ENCODE peak calls at places on chromosomes 12 and 14, in six cellular contexts. T, O, Q, Y, M and V are unnamed samples.

GRCh38 chr14:55448146-55448614 is 7.8 kb upstream of the TBPL2 start:
- DNase-seq in M (no peak), Y (no peak), O (no peak), Q (no peak), T (peak; percentile 89), V (peak; percentile 43)

GRCh38 chr12:57171668-57172067 is 24.2 kb upstream of the LRP1-AS start:
- DNase-seq in Y (no peak), M (no peak), T (no peak), O (no peak), Q (peak; percentile 80), V (no peak)

GRCh38 chr12:108312885-108313203 is 26.3 kb downstream of the CMKLR1 start:
- DNase-seq in Q (peak; percentile 48), T (no peak), O (peak; percentile 77), M (no peak), Y (no peak), V (peak; percentile 83)

GRCh38 chr14:20614038-20614840 is 23.1 kb upstream of the RNASE12 start:
- DNase-seq in T (no peak), O (no peak), Y (no peak), Q (peak; percentile 45), M (peak; percentile 36), V (no peak)

GRCh38 chr12:55724226-55724939 is 4.2 kb downstream of the RDH5 start:
- DNase-seq in Q (peak; percentile 72), O (peak; percentile 79), Y (no peak), T (peak; percentile 72), M (peak; percentile 85), V (peak; percentile 81)

GRCh38 chr12:47223848-47224213 is 144.1 kb upstream of the AMIGO2 start:
- DNase-seq in M (no peak), T (no peak), Q (peak; percentile 73), Y (peak; percentile 22), O (no peak), V (no peak)

GRCh38 chr12:131095826-131096680 is 142.3 kb downstream of the ADGRD1 start:
- DNase-seq in O (peak; percentile 42), T (no peak), Y (no peak), Q (peak; percentile 33), M (no peak), V (peak; percentile 2)

GRCh38 chr14:37061697-37062096 is 110.7 kb downstream of the SLC25A21 start:
- DNase-seq in M (no peak), Y (no peak), Q (no peak), O (no peak), T (no peak), V (no peak)

GRCh38 chr12:101608301-101609133 is 13.7 kb downstream of the MYBPC1 start:
- DNase-seq in O (peak; percentile 66), M (no peak), Y (no peak), T (no peak), Q (no peak), V (no peak)

GRCh38 chr12:78331764-78332163 is 501.1 kb downstream of the NAV3 start:
- DNase-seq in Y (no peak), O (no peak), Q (no peak), T (no peak), M (no peak), V (no peak)

GRCh38 chr14:32481707-32482106 is 152.6 kb downstream of the AKAP6 start:
- DNase-seq in O (no peak), T (no peak), M (no peak), Q (no peak), Y (no peak), V (no peak)

GRCh38 chr12:6180300-6181051 is 19.7 kb upstream of the CD9 start:
- DNase-seq in Q (peak; percentile 89), Y (no peak), T (peak; percentile 63), O (peak; percentile 76), M (no peak), V (no peak)

DNA sequence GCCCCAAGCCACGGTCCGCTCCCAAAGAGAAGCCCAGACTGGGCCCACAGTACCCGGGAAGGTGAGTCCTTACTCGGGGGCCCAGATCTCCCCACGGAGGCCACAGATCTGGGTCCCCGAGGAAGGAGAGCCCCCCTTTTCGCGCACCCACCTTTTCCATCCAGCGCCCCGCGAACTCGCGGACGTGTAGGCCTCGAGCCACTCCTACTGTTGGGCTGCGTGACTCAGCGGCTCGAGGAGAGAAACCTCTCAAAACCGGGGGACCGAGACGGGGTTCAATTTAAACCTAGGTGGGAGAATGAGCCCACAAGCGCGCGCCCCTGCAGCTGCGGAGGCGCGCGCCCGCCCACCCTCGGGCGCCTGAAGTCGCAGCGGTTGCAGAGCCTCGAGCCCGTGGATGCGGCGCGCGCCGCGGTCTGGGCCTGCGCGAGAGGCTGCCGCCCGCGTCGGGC is 6.3 kb downstream of the SIX6 start:
- DNase-seq in T (no peak), M (no peak), Q (no peak), O (no peak), Y (no peak), V (no peak)
- H3K27me3 ChIP-seq in T (peaks cover 63% of the 10 kb centered on the region), M (peaks cover 70% of the 10 kb centered on the region), Q (no peaks in the 10 kb centered on the region), O (peaks cover 72% of the 10 kb centered on the region), Y (peaks cover 1% of the 10 kb centered on the region), V (peaks cover 64% of the 10 kb centered on the region)

GRCh38 chr12:34356233-34356987 is 334.1 kb downstream of the ALG10 start:
- DNase-seq in T (no peak), M (no peak), Q (no peak), O (no peak), Y (no peak), V (no peak)
- H3K27me3 ChIP-seq in T (no peaks in the 10 kb centered on the region), M (no peaks in the 10 kb centered on the region), Q (no peaks in the 10 kb centered on the region), O (no peaks in the 10 kb centered on the region), Y (no peaks in the 10 kb centered on the region), V (peaks cover 46% of the 10 kb centered on the region)

GRCh38 chr12:122875590-122876220 is 20.2 kb downstream of the VPS37B start:
- DNase-seq in M (no peak), Y (peak; percentile 75), T (no peak), O (no peak), Q (no peak), V (no peak)

GRCh38 chr12:122880668-122881067 is 15.3 kb downstream of the VPS37B start:
- DNase-seq in Y (no peak), T (no peak), M (peak; percentile 78), Q (no peak), O (no peak), V (no peak)

GRCh38 chr12:122880155-122880605 is 15.7 kb downstream of the VPS37B start:
- DNase-seq in Y (no peak), O (no peak), M (no peak), Q (no peak), T (no peak), V (no peak)

GRCh38 chr12:122876724-122877123 is 19.2 kb downstream of the VPS37B start:
- DNase-seq in M (no peak), O (no peak), Y (no peak), Q (no peak), T (no peak), V (no peak)

GRCh38 chr12:122878780-122879612 is 16.9 kb downstream of the VPS37B start:
- DNase-seq in Y (no peak), Q (no peak), O (no peak), M (no peak), T (no peak), V (no peak)
- H3K27me3 ChIP-seq in Y (no peaks in the 10 kb centered on the region), Q (no peaks in the 10 kb centered on the region), O (no peaks in the 10 kb centered on the region), M (peaks cover 28% of the 10 kb centered on the region), T (no peaks in the 10 kb centered on the region), V (no peaks in the 10 kb centered on the region)

DNA sequence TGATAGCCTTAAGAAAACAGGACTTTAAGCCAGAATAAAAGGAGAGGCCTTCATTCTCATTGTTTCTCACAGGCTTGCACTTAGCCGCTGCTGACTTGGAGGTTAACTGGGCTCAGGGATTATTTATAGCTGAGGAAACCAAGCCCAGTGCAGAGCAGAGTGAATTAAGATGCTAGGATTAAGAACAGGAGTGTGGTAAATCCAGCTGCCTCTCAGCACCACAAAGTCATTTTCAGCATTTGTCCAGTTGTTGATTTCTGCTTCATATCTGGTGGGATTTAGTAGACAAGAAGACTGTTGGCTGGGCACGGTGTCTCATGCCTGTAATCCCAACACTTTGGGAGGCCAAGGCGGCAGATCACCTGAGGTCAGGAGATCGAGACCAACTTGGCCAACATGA is 14.3 kb upstream of the KRT73 start:
- DNase-seq in M (no peak), Y (no peak), O (no peak), T (no peak), Q (no peak), V (no peak)
- H3K27me3 ChIP-seq in M (no peaks in the 10 kb centered on the region), Y (no peaks in the 10 kb centered on the region), O (peaks cover 6% of the 10 kb centered on the region), T (peaks cover 3% of the 10 kb centered on the region), Q (no peaks in the 10 kb centered on the region), V (peaks cover 18% of the 10 kb centered on the region)

DNA sequence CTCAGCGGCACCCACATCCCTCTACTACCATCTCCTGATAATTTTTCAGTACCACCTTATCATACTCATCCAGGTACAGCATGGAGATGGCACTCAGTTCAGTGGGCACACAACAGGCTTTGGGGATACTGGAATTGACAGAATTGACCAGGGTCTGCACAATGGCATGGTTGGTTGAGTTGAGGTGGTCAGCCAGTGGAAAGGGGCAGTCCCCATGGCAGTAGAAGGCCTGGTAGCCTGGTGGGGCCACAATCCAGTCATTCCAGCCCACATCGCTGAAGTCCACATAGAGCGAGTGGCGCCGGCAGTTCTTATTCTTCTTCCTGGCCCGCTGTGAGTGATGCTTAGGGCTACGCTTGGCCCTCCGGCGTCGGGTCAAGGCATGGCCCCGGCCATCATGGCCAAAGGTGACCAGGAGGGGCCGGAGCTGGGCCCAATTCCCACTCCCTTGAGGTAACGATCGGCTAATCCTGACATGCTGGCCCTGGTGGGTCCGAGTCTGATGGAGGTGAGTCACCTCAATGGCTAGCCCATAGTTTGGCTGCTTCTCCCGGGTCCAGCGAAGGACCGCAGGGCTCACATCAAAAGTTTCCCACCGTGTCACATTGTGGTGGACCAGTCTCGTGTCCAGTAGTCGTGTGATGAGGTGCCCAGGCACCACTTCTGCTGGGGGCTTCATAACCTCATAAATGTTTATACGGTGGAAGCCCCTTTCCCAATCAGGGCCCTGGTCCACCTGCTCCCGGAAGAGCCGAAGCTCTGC is 6.4 kb downstream of the BMP4 start:
- DNase-seq in T (no peak), Y (no peak), O (no peak), M (no peak), Q (no peak), V (no peak)
- H3K27me3 ChIP-seq in T (peaks cover 29% of the 10 kb centered on the region), Y (no peaks in the 10 kb centered on the region), O (no peaks in the 10 kb centered on the region), M (peaks cover 69% of the 10 kb centered on the region), Q (no peaks in the 10 kb centered on the region), V (peaks cover 86% of the 10 kb centered on the region)

GRCh38 chr12:54522213-54522612 is 24.7 kb downstream of the NCKAP1L start:
- DNase-seq in Q (no peak), T (no peak), O (no peak), M (no peak), Y (no peak), V (no peak)
- H3K27me3 ChIP-seq in Q (no peaks in the 10 kb centered on the region), T (peaks cover 12% of the 10 kb centered on the region), O (no peaks in the 10 kb centered on the region), M (no peaks in the 10 kb centered on the region), Y (no peaks in the 10 kb centered on the region), V (peaks cover 56% of the 10 kb centered on the region)